ENCODE peak calls at places on chromosomes 12 and 14, in nine cellular contexts. One of them, this sample, is unnamed.

GRCh38 chr12:114238808-114239207 is 167.1 kb downstream of the TBX5 start:
- DNase-seq in activated naive CD4-positive, alpha-beta T cell treated with anti-CD3 and anti-CD28 coated beads for 36 hours: no peak
- DNase-seq in Ammon's horn: peak
- DNase-seq in activated gamma-delta T cell treated with Interleukin-2 at 50 U/mL for 16 hours: no peak
- DNase-seq in astrocyte of the cerebellum: no peak
- DNase-seq in smooth muscle cell of the brain vasculature: no peak
- DNase-seq in progenitor cell of endocrine pancreas: no peak
- DNase-seq in mammary epithelial cell: no peak
- DNase-seq in NCI-H2081 treated with DMSO at 0.1 percent for 48 hours: no peak
- DNase-seq in this sample: no peak

GRCh38 chr12:111842556-111843396 is 748 bp downstream of the MAPKAPK5 start:
- DNase-seq in activated naive CD4-positive, alpha-beta T cell treated with anti-CD3 and anti-CD28 coated beads for 36 hours: peak
- DNase-seq in Ammon's horn: no peak
- DNase-seq in activated gamma-delta T cell treated with Interleukin-2 at 50 U/mL for 16 hours: peak
- DNase-seq in astrocyte of the cerebellum: no peak
- DNase-seq in smooth muscle cell of the brain vasculature: no peak
- DNase-seq in progenitor cell of endocrine pancreas: peak
- DNase-seq in mammary epithelial cell: peak
- DNase-seq in NCI-H2081 treated with DMSO at 0.1 percent for 48 hours: no peak
- DNase-seq in this sample: no peak

GRCh38 chr14:74660167-74660566 is 48.1 kb upstream of the LTBP2 start:
- DNase-seq in activated naive CD4-positive, alpha-beta T cell treated with anti-CD3 and anti-CD28 coated beads for 36 hours: no peak
- DNase-seq in Ammon's horn: no peak
- DNase-seq in activated gamma-delta T cell treated with Interleukin-2 at 50 U/mL for 16 hours: no peak
- DNase-seq in astrocyte of the cerebellum: no peak
- DNase-seq in smooth muscle cell of the brain vasculature: no peak
- DNase-seq in progenitor cell of endocrine pancreas: no peak
- DNase-seq in mammary epithelial cell: no peak
- DNase-seq in NCI-H2081 treated with DMSO at 0.1 percent for 48 hours: no peak
- DNase-seq in this sample: no peak

GRCh38 chr12:62210422-62210821 is 49.8 kb upstream of the USP15 start:
- DNase-seq in activated naive CD4-positive, alpha-beta T cell treated with anti-CD3 and anti-CD28 coated beads for 36 hours: peak
- DNase-seq in Ammon's horn: peak
- DNase-seq in activated gamma-delta T cell treated with Interleukin-2 at 50 U/mL for 16 hours: peak
- DNase-seq in astrocyte of the cerebellum: peak
- DNase-seq in smooth muscle cell of the brain vasculature: peak
- DNase-seq in progenitor cell of endocrine pancreas: no peak
- DNase-seq in mammary epithelial cell: no peak
- DNase-seq in NCI-H2081 treated with DMSO at 0.1 percent for 48 hours: no peak
- DNase-seq in this sample: no peak

GRCh38 chr12:106428379-106428778 is 70.8 kb downstream of the POLR3B start:
- DNase-seq in activated naive CD4-positive, alpha-beta T cell treated with anti-CD3 and anti-CD28 coated beads for 36 hours: no peak
- DNase-seq in Ammon's horn: peak
- DNase-seq in activated gamma-delta T cell treated with Interleukin-2 at 50 U/mL for 16 hours: no peak
- DNase-seq in astrocyte of the cerebellum: peak
- DNase-seq in smooth muscle cell of the brain vasculature: no peak
- DNase-seq in progenitor cell of endocrine pancreas: no peak
- DNase-seq in mammary epithelial cell: no peak
- DNase-seq in NCI-H2081 treated with DMSO at 0.1 percent for 48 hours: no peak
- DNase-seq in this sample: no peak

GRCh38 chr12:34598851-34599529 is 576.7 kb downstream of the ALG10 start:
- DNase-seq in activated naive CD4-positive, alpha-beta T cell treated with anti-CD3 and anti-CD28 coated beads for 36 hours: no peak
- DNase-seq in Ammon's horn: no peak
- DNase-seq in activated gamma-delta T cell treated with Interleukin-2 at 50 U/mL for 16 hours: no peak
- DNase-seq in astrocyte of the cerebellum: no peak
- DNase-seq in smooth muscle cell of the brain vasculature: no peak
- DNase-seq in progenitor cell of endocrine pancreas: no peak
- DNase-seq in mammary epithelial cell: no peak
- DNase-seq in NCI-H2081 treated with DMSO at 0.1 percent for 48 hours: no peak
- DNase-seq in this sample: no peak

GRCh38 chr14:93700928-93701327 is 87.4 kb downstream of the PRIMA1 start:
- DNase-seq in activated naive CD4-positive, alpha-beta T cell treated with anti-CD3 and anti-CD28 coated beads for 36 hours: no peak
- DNase-seq in Ammon's horn: no peak
- DNase-seq in activated gamma-delta T cell treated with Interleukin-2 at 50 U/mL for 16 hours: no peak
- DNase-seq in astrocyte of the cerebellum: no peak
- DNase-seq in smooth muscle cell of the brain vasculature: no peak
- DNase-seq in progenitor cell of endocrine pancreas: no peak
- DNase-seq in mammary epithelial cell: no peak
- DNase-seq in NCI-H2081 treated with DMSO at 0.1 percent for 48 hours: no peak
- DNase-seq in this sample: no peak

GRCh38 chr12:124603910-124604775 is 36.7 kb upstream of the NCOR2 start:
- DNase-seq in activated naive CD4-positive, alpha-beta T cell treated with anti-CD3 and anti-CD28 coated beads for 36 hours: no peak
- DNase-seq in Ammon's horn: no peak
- DNase-seq in activated gamma-delta T cell treated with Interleukin-2 at 50 U/mL for 16 hours: no peak
- DNase-seq in astrocyte of the cerebellum: no peak
- DNase-seq in smooth muscle cell of the brain vasculature: no peak
- DNase-seq in progenitor cell of endocrine pancreas: no peak
- DNase-seq in mammary epithelial cell: no peak
- DNase-seq in NCI-H2081 treated with DMSO at 0.1 percent for 48 hours: no peak
- DNase-seq in this sample: no peak

GRCh38 chr12:92442782-92443181 is 260.0 kb upstream of the PLEKHG7 start:
- DNase-seq in activated naive CD4-positive, alpha-beta T cell treated with anti-CD3 and anti-CD28 coated beads for 36 hours: no peak
- DNase-seq in Ammon's horn: no peak
- DNase-seq in activated gamma-delta T cell treated with Interleukin-2 at 50 U/mL for 16 hours: no peak
- DNase-seq in astrocyte of the cerebellum: no peak
- DNase-seq in smooth muscle cell of the brain vasculature: no peak
- DNase-seq in progenitor cell of endocrine pancreas: no peak
- DNase-seq in mammary epithelial cell: peak
- DNase-seq in NCI-H2081 treated with DMSO at 0.1 percent for 48 hours: no peak
- DNase-seq in this sample: no peak

GRCh38 chr12:70754330-70754741 is 117.1 kb upstream of the PTPRB start:
- DNase-seq in activated naive CD4-positive, alpha-beta T cell treated with anti-CD3 and anti-CD28 coated beads for 36 hours: no peak
- DNase-seq in Ammon's horn: no peak
- DNase-seq in activated gamma-delta T cell treated with Interleukin-2 at 50 U/mL for 16 hours: no peak
- DNase-seq in astrocyte of the cerebellum: no peak
- DNase-seq in smooth muscle cell of the brain vasculature: no peak
- DNase-seq in progenitor cell of endocrine pancreas: no peak
- DNase-seq in mammary epithelial cell: no peak
- DNase-seq in NCI-H2081 treated with DMSO at 0.1 percent for 48 hours: no peak
- DNase-seq in this sample: no peak

GRCh38 chr12:11675952-11676505 is 26.6 kb downstream of the ETV6 start:
- DNase-seq in activated naive CD4-positive, alpha-beta T cell treated with anti-CD3 and anti-CD28 coated beads for 36 hours: no peak
- DNase-seq in Ammon's horn: peak
- DNase-seq in activated gamma-delta T cell treated with Interleukin-2 at 50 U/mL for 16 hours: no peak
- DNase-seq in astrocyte of the cerebellum: no peak
- DNase-seq in smooth muscle cell of the brain vasculature: no peak
- DNase-seq in progenitor cell of endocrine pancreas: no peak
- DNase-seq in mammary epithelial cell: no peak
- DNase-seq in NCI-H2081 treated with DMSO at 0.1 percent for 48 hours: no peak
- DNase-seq in this sample: no peak

GRCh38 chr12:104747956-104748355 is 210.1 kb downstream of the SLC41A2 start:
- DNase-seq in activated naive CD4-positive, alpha-beta T cell treated with anti-CD3 and anti-CD28 coated beads for 36 hours: peak
- DNase-seq in Ammon's horn: peak
- DNase-seq in activated gamma-delta T cell treated with Interleukin-2 at 50 U/mL for 16 hours: no peak
- DNase-seq in astrocyte of the cerebellum: no peak
- DNase-seq in smooth muscle cell of the brain vasculature: no peak
- DNase-seq in progenitor cell of endocrine pancreas: no peak
- DNase-seq in mammary epithelial cell: no peak
- DNase-seq in NCI-H2081 treated with DMSO at 0.1 percent for 48 hours: no peak
- DNase-seq in this sample: no peak

GRCh38 chr12:90936230-90937005 is 18.6 kb downstream of the CCER1 start:
- DNase-seq in activated naive CD4-positive, alpha-beta T cell treated with anti-CD3 and anti-CD28 coated beads for 36 hours: no peak
- DNase-seq in Ammon's horn: no peak
- DNase-seq in activated gamma-delta T cell treated with Interleukin-2 at 50 U/mL for 16 hours: no peak
- DNase-seq in astrocyte of the cerebellum: no peak
- DNase-seq in smooth muscle cell of the brain vasculature: no peak
- DNase-seq in progenitor cell of endocrine pancreas: no peak
- DNase-seq in mammary epithelial cell: no peak
- DNase-seq in NCI-H2081 treated with DMSO at 0.1 percent for 48 hours: no peak
- DNase-seq in this sample: no peak

GRCh38 chr14:50363734-50364113 is 33.0 kb downstream of the CDKL1 start:
- DNase-seq in activated naive CD4-positive, alpha-beta T cell treated with anti-CD3 and anti-CD28 coated beads for 36 hours: peak
- DNase-seq in Ammon's horn: no peak
- DNase-seq in activated gamma-delta T cell treated with Interleukin-2 at 50 U/mL for 16 hours: peak
- DNase-seq in astrocyte of the cerebellum: no peak
- DNase-seq in smooth muscle cell of the brain vasculature: no peak
- DNase-seq in progenitor cell of endocrine pancreas: no peak
- DNase-seq in mammary epithelial cell: no peak
- DNase-seq in NCI-H2081 treated with DMSO at 0.1 percent for 48 hours: no peak
- DNase-seq in this sample: no peak

GRCh38 chr12:28051516-28052456 is 79.3 kb upstream of the PTHLH start:
- DNase-seq in activated naive CD4-positive, alpha-beta T cell treated with anti-CD3 and anti-CD28 coated beads for 36 hours: no peak
- DNase-seq in Ammon's horn: no peak
- DNase-seq in activated gamma-delta T cell treated with Interleukin-2 at 50 U/mL for 16 hours: no peak
- DNase-seq in astrocyte of the cerebellum: no peak
- DNase-seq in smooth muscle cell of the brain vasculature: no peak
- DNase-seq in progenitor cell of endocrine pancreas: no peak
- DNase-seq in mammary epithelial cell: no peak
- DNase-seq in NCI-H2081 treated with DMSO at 0.1 percent for 48 hours: no peak
- DNase-seq in this sample: no peak

GRCh38 chr14:31269599-31270195 is 62.1 kb upstream of the HECTD1 start:
- DNase-seq in activated naive CD4-positive, alpha-beta T cell treated with anti-CD3 and anti-CD28 coated beads for 36 hours: no peak
- DNase-seq in Ammon's horn: no peak
- DNase-seq in activated gamma-delta T cell treated with Interleukin-2 at 50 U/mL for 16 hours: no peak
- DNase-seq in astrocyte of the cerebellum: no peak
- DNase-seq in smooth muscle cell of the brain vasculature: no peak
- DNase-seq in progenitor cell of endocrine pancreas: no peak
- DNase-seq in mammary epithelial cell: no peak
- DNase-seq in NCI-H2081 treated with DMSO at 0.1 percent for 48 hours: no peak
- DNase-seq in this sample: no peak

GRCh38 chr12:64061868-64062375 is 160.2 kb downstream of the KICS2 start:
- DNase-seq in activated naive CD4-positive, alpha-beta T cell treated with anti-CD3 and anti-CD28 coated beads for 36 hours: no peak
- DNase-seq in Ammon's horn: no peak
- DNase-seq in activated gamma-delta T cell treated with Interleukin-2 at 50 U/mL for 16 hours: no peak
- DNase-seq in astrocyte of the cerebellum: no peak
- DNase-seq in smooth muscle cell of the brain vasculature: no peak
- DNase-seq in progenitor cell of endocrine pancreas: no peak
- DNase-seq in mammary epithelial cell: no peak
- DNase-seq in NCI-H2081 treated with DMSO at 0.1 percent for 48 hours: no peak
- DNase-seq in this sample: no peak

GRCh38 chr12:8989425-8989824 is at the start of gene KLRG1:
- DNase-seq in activated naive CD4-positive, alpha-beta T cell treated with anti-CD3 and anti-CD28 coated beads for 36 hours: peak
- DNase-seq in Ammon's horn: no peak
- DNase-seq in activated gamma-delta T cell treated with Interleukin-2 at 50 U/mL for 16 hours: no peak
- DNase-seq in astrocyte of the cerebellum: no peak
- DNase-seq in smooth muscle cell of the brain vasculature: no peak
- DNase-seq in progenitor cell of endocrine pancreas: no peak
- DNase-seq in mammary epithelial cell: no peak
- DNase-seq in NCI-H2081 treated with DMSO at 0.1 percent for 48 hours: no peak
- DNase-seq in this sample: no peak

GRCh38 chr12:125470838-125471775 is 405.9 kb downstream of the AACS start:
- DNase-seq in activated naive CD4-positive, alpha-beta T cell treated with anti-CD3 and anti-CD28 coated beads for 36 hours: no peak
- DNase-seq in Ammon's horn: no peak
- DNase-seq in activated gamma-delta T cell treated with Interleukin-2 at 50 U/mL for 16 hours: no peak
- DNase-seq in astrocyte of the cerebellum: peak
- DNase-seq in smooth muscle cell of the brain vasculature: no peak
- DNase-seq in progenitor cell of endocrine pancreas: no peak
- DNase-seq in mammary epithelial cell: no peak
- DNase-seq in NCI-H2081 treated with DMSO at 0.1 percent for 48 hours: no peak
- DNase-seq in this sample: no peak

GRCh38 chr12:76520348-76520747 is 39.2 kb downstream of the OSBPL8 start:
- DNase-seq in activated naive CD4-positive, alpha-beta T cell treated with anti-CD3 and anti-CD28 coated beads for 36 hours: no peak
- DNase-seq in Ammon's horn: no peak
- DNase-seq in activated gamma-delta T cell treated with Interleukin-2 at 50 U/mL for 16 hours: no peak
- DNase-seq in astrocyte of the cerebellum: no peak
- DNase-seq in smooth muscle cell of the brain vasculature: no peak
- DNase-seq in progenitor cell of endocrine pancreas: no peak
- DNase-seq in mammary epithelial cell: no peak
- DNase-seq in NCI-H2081 treated with DMSO at 0.1 percent for 48 hours: no peak
- DNase-seq in this sample: no peak

GRCh38 chr12:76595056-76595455 is 35.5 kb upstream of the OSBPL8 start:
- DNase-seq in activated naive CD4-positive, alpha-beta T cell treated with anti-CD3 and anti-CD28 coated beads for 36 hours: no peak
- DNase-seq in Ammon's horn: no peak
- DNase-seq in activated gamma-delta T cell treated with Interleukin-2 at 50 U/mL for 16 hours: no peak
- DNase-seq in astrocyte of the cerebellum: no peak
- DNase-seq in smooth muscle cell of the brain vasculature: no peak
- DNase-seq in progenitor cell of endocrine pancreas: no peak
- DNase-seq in mammary epithelial cell: no peak
- DNase-seq in NCI-H2081 treated with DMSO at 0.1 percent for 48 hours: no peak
- DNase-seq in this sample: no peak

GRCh38 chr14:101060171-101060601 is 156.7 kb upstream of the RTL1 start:
- DNase-seq in activated naive CD4-positive, alpha-beta T cell treated with anti-CD3 and anti-CD28 coated beads for 36 hours: no peak
- DNase-seq in Ammon's horn: no peak
- DNase-seq in activated gamma-delta T cell treated with Interleukin-2 at 50 U/mL for 16 hours: no peak
- DNase-seq in astrocyte of the cerebellum: no peak
- DNase-seq in smooth muscle cell of the brain vasculature: no peak
- DNase-seq in progenitor cell of endocrine pancreas: no peak
- DNase-seq in mammary epithelial cell: no peak
- DNase-seq in NCI-H2081 treated with DMSO at 0.1 percent for 48 hours: no peak
- DNase-seq in this sample: no peak

GRCh38 chr14:79278798-79279644 is 932.3 kb downstream of the DIO2 start:
- DNase-seq in activated naive CD4-positive, alpha-beta T cell treated with anti-CD3 and anti-CD28 coated beads for 36 hours: no peak
- DNase-seq in Ammon's horn: peak
- DNase-seq in activated gamma-delta T cell treated with Interleukin-2 at 50 U/mL for 16 hours: no peak
- DNase-seq in astrocyte of the cerebellum: peak
- DNase-seq in smooth muscle cell of the brain vasculature: peak
- DNase-seq in progenitor cell of endocrine pancreas: peak
- DNase-seq in mammary epithelial cell: peak
- DNase-seq in NCI-H2081 treated with DMSO at 0.1 percent for 48 hours: peak
- DNase-seq in this sample: peak

GRCh38 chr12:147242-147641 is 66.7 kb downstream of the SLC6A12 start:
- DNase-seq in activated naive CD4-positive, alpha-beta T cell treated with anti-CD3 and anti-CD28 coated beads for 36 hours: no peak
- DNase-seq in Ammon's horn: no peak
- DNase-seq in activated gamma-delta T cell treated with Interleukin-2 at 50 U/mL for 16 hours: no peak
- DNase-seq in astrocyte of the cerebellum: no peak
- DNase-seq in smooth muscle cell of the brain vasculature: no peak
- DNase-seq in progenitor cell of endocrine pancreas: no peak
- DNase-seq in mammary epithelial cell: no peak
- DNase-seq in NCI-H2081 treated with DMSO at 0.1 percent for 48 hours: no peak
- DNase-seq in this sample: no peak

GRCh38 chr12:52836042-52836466 is 1.9 kb upstream of the KRT79 start:
- DNase-seq in activated naive CD4-positive, alpha-beta T cell treated with anti-CD3 and anti-CD28 coated beads for 36 hours: peak
- DNase-seq in Ammon's horn: no peak
- DNase-seq in activated gamma-delta T cell treated with Interleukin-2 at 50 U/mL for 16 hours: peak
- DNase-seq in astrocyte of the cerebellum: no peak
- DNase-seq in smooth muscle cell of the brain vasculature: no peak
- DNase-seq in progenitor cell of endocrine pancreas: no peak
- DNase-seq in mammary epithelial cell: peak
- DNase-seq in NCI-H2081 treated with DMSO at 0.1 percent for 48 hours: no peak
- DNase-seq in this sample: no peak

GRCh38 chr12:112824701-112825100 is 33.2 kb downstream of the RPH3A start:
- DNase-seq in activated naive CD4-positive, alpha-beta T cell treated with anti-CD3 and anti-CD28 coated beads for 36 hours: no peak
- DNase-seq in Ammon's horn: no peak
- DNase-seq in activated gamma-delta T cell treated with Interleukin-2 at 50 U/mL for 16 hours: no peak
- DNase-seq in astrocyte of the cerebellum: no peak
- DNase-seq in smooth muscle cell of the brain vasculature: no peak
- DNase-seq in progenitor cell of endocrine pancreas: no peak
- DNase-seq in mammary epithelial cell: no peak
- DNase-seq in NCI-H2081 treated with DMSO at 0.1 percent for 48 hours: no peak
- DNase-seq in this sample: no peak

GRCh38 chr12:78155546-78155945 is 324.9 kb downstream of the NAV3 start:
- DNase-seq in activated naive CD4-positive, alpha-beta T cell treated with anti-CD3 and anti-CD28 coated beads for 36 hours: no peak
- DNase-seq in Ammon's horn: no peak
- DNase-seq in activated gamma-delta T cell treated with Interleukin-2 at 50 U/mL for 16 hours: no peak
- DNase-seq in astrocyte of the cerebellum: no peak
- DNase-seq in smooth muscle cell of the brain vasculature: no peak
- DNase-seq in progenitor cell of endocrine pancreas: no peak
- DNase-seq in mammary epithelial cell: peak
- DNase-seq in NCI-H2081 treated with DMSO at 0.1 percent for 48 hours: no peak
- DNase-seq in this sample: no peak

GRCh38 chr12:124053855-124054254 is 80.8 kb downstream of the ZNF664 start:
- DNase-seq in activated naive CD4-positive, alpha-beta T cell treated with anti-CD3 and anti-CD28 coated beads for 36 hours: peak
- DNase-seq in Ammon's horn: peak
- DNase-seq in activated gamma-delta T cell treated with Interleukin-2 at 50 U/mL for 16 hours: no peak
- DNase-seq in astrocyte of the cerebellum: peak
- DNase-seq in smooth muscle cell of the brain vasculature: peak
- DNase-seq in progenitor cell of endocrine pancreas: no peak
- DNase-seq in mammary epithelial cell: no peak
- DNase-seq in NCI-H2081 treated with DMSO at 0.1 percent for 48 hours: no peak
- DNase-seq in this sample: no peak

GRCh38 chr12:49838973-49839633 is 3.8 kb downstream of the BCDIN3D start:
- DNase-seq in activated naive CD4-positive, alpha-beta T cell treated with anti-CD3 and anti-CD28 coated beads for 36 hours: peak
- DNase-seq in Ammon's horn: peak
- DNase-seq in activated gamma-delta T cell treated with Interleukin-2 at 50 U/mL for 16 hours: peak
- DNase-seq in astrocyte of the cerebellum: no peak
- DNase-seq in smooth muscle cell of the brain vasculature: no peak
- DNase-seq in progenitor cell of endocrine pancreas: no peak
- DNase-seq in mammary epithelial cell: peak
- DNase-seq in NCI-H2081 treated with DMSO at 0.1 percent for 48 hours: no peak
- DNase-seq in this sample: no peak

This sample was measured in brain pericyte.